ENCODE peak calls at places on chromosome 15, in six cellular contexts. L is T-helper 2 cell; N is activated naive CD4-positive, alpha-beta T cell treated with anti-CD3 and anti-CD28 coated beads for 36 hours; E is OCI-LY7; M is cardiac fibroblast; R is heart left ventricle. P is an unnamed sample.

GRCh38 chr15:43498988-43499387 is 6.0 kb upstream of the TP53BP1 start:
- DNase-seq in L (no peak), N (no peak), E (no peak), M (no peak), R (no peak), P (no peak)

GRCh38 chr15:50798684-50799083 is 33.2 kb upstream of the SPPL2A start:
- DNase-seq in L (no peak), N (peak), E (no peak), M (no peak), R (no peak), P (no peak)

GRCh38 chr15:90031231-90031791 is 30.2 kb downstream of the ZNF710 start:
- DNase-seq in L (peak), N (peak), E (peak), M (peak), R (peak), P (no peak)

GRCh38 chr15:77178421-77178820 is 107.5 kb upstream of the TSPAN3 start:
- DNase-seq in L (no peak), N (no peak), E (no peak), M (no peak), R (no peak), P (no peak)

GRCh38 chr15:63573533-63573932 is 23.7 kb upstream of the FBXL22 start:
- DNase-seq in L (no peak), N (no peak), E (no peak), M (peak), R (no peak), P (no peak)

GRCh38 chr15:42007386-42007785 is 13.5 kb downstream of the PLA2G4E start:
- DNase-seq in L (no peak), N (no peak), E (no peak), M (no peak), R (no peak), P (no peak)

GRCh38 chr15:79030470-79030869 is 60.1 kb downstream of the RASGRF1 start:
- DNase-seq in L (no peak), N (no peak), E (no peak), M (no peak), R (no peak), P (no peak)

GRCh38 chr15:97968380-97968779 is 7.9 kb downstream of the ARRDC4 start:
- DNase-seq in L (no peak), N (no peak), E (no peak), M (peak), R (no peak), P (no peak)

GRCh38 chr15:95284933-95285401 is 1045.5 kb upstream of the NR2F2 start:
- DNase-seq in L (peak), N (no peak), E (no peak), M (peak), R (no peak), P (no peak)

GRCh38 chr15:92906563-92907081 is 6.5 kb downstream of the CHD2 start:
- DNase-seq in L (peak), N (peak), E (peak), M (no peak), R (no peak), P (no peak)

GRCh38 chr15:60721706-60722105 is 242.8 kb upstream of the ICE2 start:
- DNase-seq in L (no peak), N (peak), E (no peak), M (no peak), R (no peak), P (no peak)

GRCh38 chr15:62068787-62069170 is 2.0 kb downstream of the C2CD4A start:
- DNase-seq in L (no peak), N (no peak), E (no peak), M (peak), R (no peak), P (no peak)

GRCh38 chr15:33398555-33398954 is 87.8 kb downstream of the RYR3 start:
- DNase-seq in L (no peak), N (no peak), E (no peak), M (no peak), R (no peak), P (no peak)

GRCh38 chr15:76678766-76679165 is 226.4 kb downstream of the SCAPER start:
- DNase-seq in L (no peak), N (no peak), E (no peak), M (peak), R (no peak), P (no peak)

GRCh38 chr15:70286110-70286806 is 188.5 kb upstream of the TLE3 start:
- DNase-seq in L (no peak), N (no peak), E (no peak), M (no peak), R (no peak), P (no peak)

GRCh38 chr15:88487176-88487795 is 19.8 kb downstream of the MRPS11 start:
- DNase-seq in L (no peak), N (no peak), E (no peak), M (no peak), R (no peak), P (no peak)

GRCh38 chr15:43441316-43441715 is 51.6 kb downstream of the TP53BP1 start:
- DNase-seq in L (peak), N (peak), E (no peak), M (peak), R (no peak), P (no peak)

GRCh38 chr15:34644061-34644460 is 60.6 kb upstream of the GOLGA8B start:
- DNase-seq in L (no peak), N (no peak), E (no peak), M (peak), R (no peak), P (no peak)

GRCh38 chr15:79640206-79640605 is 208.1 kb downstream of the MINAR1 start:
- DNase-seq in L (no peak), N (no peak), E (no peak), M (peak), R (no peak), P (no peak)